ENCODE peak calls at places on chromosome 1, in five cellular contexts. F, Q, J, W and P are unnamed samples.

GRCh38 chr1:169110265-169110664 is 3.8 kb downstream of the ATP1B1 start:
- DNase-seq in F (no peak), Q (no peak), J (no peak), W (peak; percentile 38), P (no peak)

GRCh38 chr1:46301406-46302090 is 1.9 kb downstream of the LRRC41 start:
- DNase-seq in F (peak; percentile 37), Q (peak; percentile 48), J (peak; percentile 53), W (peak; percentile 68), P (peak; percentile 11)

GRCh38 chr1:143720087-143721023 is 251.4 kb downstream of the FAM72C start:
- DNase-seq in F (peak; percentile 11), Q (no peak), J (peak; percentile 61), W (no peak), P (no peak)

GRCh38 chr1:150626150-150626549 is 3.3 kb downstream of the ENSA start:
- DNase-seq in F (no peak), Q (no peak), J (no peak), W (no peak), P (no peak)

GRCh38 chr1:3156936-3157335 is 87.9 kb downstream of the PRDM16 start:
- DNase-seq in F (no peak), Q (no peak), J (no peak), W (no peak), P (no peak)

GRCh38 chr1:159900086-159900680 is at the start of gene CFAP45:
- DNase-seq in F (peak; percentile 56), Q (peak; percentile 97), J (peak; percentile 79), W (peak; percentile 93), P (peak; percentile 86)

GRCh38 chr1:179034720-179035119 is 9.0 kb downstream of the FAM20B start:
- DNase-seq in F (peak; percentile 88), Q (no peak), J (no peak), W (peak; percentile 78), P (no peak)

GRCh38 chr1:246600579-246600978 is 34.3 kb downstream of the CNST start:
- DNase-seq in F (no peak), Q (no peak), J (no peak), W (no peak), P (no peak)

GRCh38 chr1:94734963-94735899 is 84.9 kb upstream of the SLC44A3 start:
- DNase-seq in F (peak; percentile 80), Q (peak; percentile 68), J (no peak), W (peak; percentile 86), P (no peak)

GRCh38 chr1:193614817-193615216 is 428.4 kb upstream of the B3GALT2 start:
- DNase-seq in F (peak; percentile 79), Q (no peak), J (no peak), W (peak; percentile 10), P (no peak)

GRCh38 chr1:87880098-87880746 is 551.5 kb downstream of the LMO4 start:
- DNase-seq in F (no peak), Q (no peak), J (no peak), W (no peak), P (no peak)

GRCh38 chr1:156577512-156577911 is 2.0 kb upstream of the TTC24 start:
- DNase-seq in F (no peak), Q (no peak), J (no peak), W (no peak), P (no peak)

GRCh38 chr1:156578006-156578405 is 1.5 kb upstream of the TTC24 start:
- DNase-seq in F (no peak), Q (no peak), J (no peak), W (peak; percentile 24), P (no peak)

GRCh38 chr1:156582388-156583022 is 3.0 kb downstream of the TTC24 start:
- DNase-seq in F (no peak), Q (peak; percentile 38), J (no peak), W (no peak), P (no peak)

GRCh38 chr1:156581661-156582387 is 2.3 kb downstream of the TTC24 start:
- DNase-seq in F (no peak), Q (no peak), J (no peak), W (no peak), P (no peak)

GRCh38 chr1:156579472-156579871 is at the start of gene TTC24:
- DNase-seq in F (no peak), Q (no peak), J (no peak), W (no peak), P (no peak)
- H3K27ac ChIP-seq in F (no peak within 1 kb of the TSS), Q (no peak within 1 kb of the TSS), J (no peak within 1 kb of the TSS), W (no peak within 1 kb of the TSS), P (no peak within 1 kb of the TSS)

GRCh38 chr1:236608930-236609726 is 4.8 kb upstream of the HEATR1 start:
- DNase-seq in F (peak; percentile 35), Q (peak; percentile 69), J (peak; percentile 75), W (peak; percentile 63), P (peak; percentile 48)

GRCh38 chr1:236605030-236605806 is 902 bp upstream of the HEATR1 start:
- DNase-seq in F (no peak), Q (no peak), J (no peak), W (peak; percentile 3), P (no peak)

GRCh38 chr1:236603896-236604217 is 459 bp downstream of the HEATR1 start:
- DNase-seq in F (peak; percentile 49), Q (no peak), J (no peak), W (peak; percentile 69), P (peak; percentile 11)

GRCh38 chr1:236602171-236602570 is 2.1 kb downstream of the HEATR1 start:
- DNase-seq in F (no peak), Q (no peak), J (no peak), W (no peak), P (no peak)

GRCh38 chr1:236604218-236605029 is at the start of gene HEATR1:
- DNase-seq in F (peak; percentile 96), Q (peak; percentile 96), J (peak; percentile 91), W (peak; percentile 97), P (peak; percentile 88)
- H4K91ac ChIP-seq in F (peak within 1 kb of the TSS; percentile 91), Q (no peak within 1 kb of the TSS), J (no peak within 1 kb of the TSS), W (no peak within 1 kb of the TSS), P (no peak within 1 kb of the TSS)

GRCh38 chr1:13751985-13752384 is 52.0 kb downstream of the PRDM2 start:
- DNase-seq in F (no peak), Q (no peak), J (no peak), W (no peak), P (no peak)

GRCh38 chr1:13748610-13749505 is 48.9 kb downstream of the PRDM2 start:
- DNase-seq in F (peak; percentile 93), Q (peak; percentile 96), J (peak; percentile 94), W (peak; percentile 97), P (peak; percentile 96)

GRCh38 chr1:13752852-13753251 is 52.9 kb downstream of the PRDM2 start:
- DNase-seq in F (no peak), Q (no peak), J (no peak), W (no peak), P (no peak)

GRCh38 chr1:13751458-13751871 is 51.5 kb downstream of the PRDM2 start:
- DNase-seq in F (no peak), Q (no peak), J (no peak), W (peak; percentile 24), P (no peak)

DNA sequence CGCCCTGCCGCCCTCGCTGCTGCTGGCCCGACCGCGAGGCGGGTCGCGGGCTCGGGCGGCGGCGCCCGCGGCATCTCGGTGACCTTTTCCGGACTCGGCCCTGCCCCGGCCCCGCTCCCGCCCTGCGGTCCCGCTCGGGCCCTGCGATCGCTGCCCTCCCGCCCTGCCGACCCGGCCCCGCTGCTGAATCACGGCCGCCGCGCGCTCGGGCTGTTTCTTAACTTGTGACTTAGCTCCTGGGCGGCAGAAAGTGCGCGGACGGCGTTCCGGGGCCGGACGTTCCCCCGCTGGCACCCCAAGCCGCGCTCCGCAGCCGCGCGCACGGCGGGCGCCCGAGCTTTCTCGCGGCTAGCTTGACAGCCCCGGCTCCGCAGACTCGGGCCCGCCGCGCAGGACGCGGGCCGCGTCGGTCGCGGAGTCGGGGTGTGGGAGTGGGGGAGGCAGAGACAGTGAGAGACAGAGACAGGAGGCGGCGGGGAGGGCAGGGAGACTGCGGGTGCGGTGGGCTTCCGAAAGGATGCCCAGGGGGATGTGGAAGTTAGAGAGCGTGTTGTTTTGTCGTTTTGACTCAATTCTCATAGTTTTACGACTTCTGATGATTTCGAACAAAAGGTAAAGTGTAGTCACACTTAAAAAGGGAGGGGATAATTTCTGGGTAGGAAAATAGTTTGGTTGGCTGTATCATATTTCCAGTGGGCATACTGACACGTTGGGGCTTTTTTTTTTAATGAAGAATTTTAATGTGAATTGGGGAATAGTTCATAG is 49.7 kb downstream of the PRDM2 start:
- DNase-seq in F (peak; percentile 36), Q (no peak), J (peak; percentile 71), W (peak; percentile 58), P (peak; percentile 51)
- H2BK15ac ChIP-seq in F (no peak overlapping the region), Q (no peak overlapping the region), J (no peak overlapping the region), W (peak overlapping the region; percentile 69), P (no peak overlapping the region)

GRCh38 chr1:88982055-88982454 is 10.4 kb downstream of the KYAT3 start:
- DNase-seq in F (peak; percentile 54), Q (no peak), J (no peak), W (no peak), P (no peak)

GRCh38 chr1:88985692-88986091 is 6.7 kb downstream of the KYAT3 start:
- DNase-seq in F (no peak), Q (no peak), J (no peak), W (no peak), P (no peak)

GRCh38 chr1:88984553-88984945 is 7.9 kb downstream of the KYAT3 start:
- DNase-seq in F (no peak), Q (no peak), J (no peak), W (peak; percentile 13), P (no peak)

GRCh38 chr1:88985033-88985432 is 7.4 kb downstream of the KYAT3 start:
- DNase-seq in F (peak; percentile 91), Q (no peak), J (no peak), W (peak; percentile 84), P (no peak)

DNA sequence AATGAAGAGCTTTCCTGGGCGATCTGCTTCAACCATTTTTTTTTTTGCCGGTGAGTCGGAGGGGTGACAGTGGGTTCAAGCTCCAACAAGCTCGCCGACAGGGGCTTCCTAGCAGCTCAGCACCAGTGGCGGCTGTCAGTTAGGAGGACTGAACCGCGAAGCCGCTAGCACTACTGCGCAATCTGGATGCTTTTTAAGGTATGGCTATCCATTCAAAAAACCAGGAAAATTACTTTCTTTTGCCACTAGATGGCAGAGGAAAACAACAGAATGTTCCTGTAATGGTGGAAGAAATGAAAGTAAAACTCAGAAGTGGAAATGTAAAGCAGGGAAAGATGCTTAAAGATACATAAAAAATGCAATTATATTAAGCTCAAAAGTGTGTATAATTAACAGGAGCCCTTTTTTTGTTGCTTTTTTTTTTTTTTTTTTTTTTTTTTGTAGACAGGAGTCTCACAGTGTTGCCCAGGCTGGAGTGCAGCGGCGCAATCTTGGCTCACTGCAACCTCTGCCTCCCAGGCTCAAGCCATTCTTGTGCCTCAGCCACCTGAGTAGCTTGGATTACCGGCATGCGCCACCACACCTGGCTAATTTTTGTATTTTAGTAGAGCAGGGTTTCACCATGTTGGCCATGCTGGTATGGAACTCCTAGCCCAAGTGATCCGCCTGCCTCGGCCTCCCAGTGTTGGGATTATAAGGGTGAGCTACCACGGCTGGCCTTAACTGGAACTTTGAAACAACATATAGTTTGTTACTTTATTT is 8.5 kb downstream of the KYAT3 start:
- DNase-seq in F (peak; percentile 69), Q (no peak), J (no peak), W (peak; percentile 83), P (peak; percentile 15)
- H3K27ac ChIP-seq in F (peak overlapping the region; percentile 62), Q (no peak overlapping the region), J (no peak overlapping the region), W (no peak overlapping the region), P (no peak overlapping the region)